ENCODE peak calls at places on chromosomes 7 and 10, in seven cellular contexts. G, J, B, M, N, R and V are unnamed samples.

GRCh38 chr10:4243651-4244050 is 458.6 kb upstream of the KLF6 start:
- DNase-seq in G (no peak), J (no peak), B (no peak), M (no peak), N (no peak), R (no peak), V (no peak)

GRCh38 chr7:34845666-34846361 is 187.8 kb downstream of the NPSR1 start:
- DNase-seq in G (no peak), J (no peak), B (no peak), M (peak), N (no peak), R (no peak), V (no peak)

GRCh38 chr10:98587156-98587555 is 140.4 kb upstream of the HPS1 start:
- DNase-seq in G (no peak), J (no peak), B (no peak), M (no peak), N (no peak), R (no peak), V (no peak)

GRCh38 chr7:7103343-7104313 is 78.7 kb upstream of the C1GALT1 start:
- DNase-seq in G (peak), J (peak), B (no peak), M (peak), N (peak), R (peak), V (peak)

GRCh38 chr7:42373285-42373684 is 136.3 kb upstream of the GLI3 start:
- DNase-seq in G (no peak), J (no peak), B (no peak), M (no peak), N (no peak), R (no peak), V (no peak)

GRCh38 chr7:55124989-55125875 is 106.4 kb downstream of the EGFR start:
- DNase-seq in G (no peak), J (no peak), B (no peak), M (peak), N (no peak), R (no peak), V (peak)

GRCh38 chr7:157610671-157611295 is 274.0 kb downstream of the DNAJB6 start:
- DNase-seq in G (no peak), J (no peak), B (no peak), M (no peak), N (no peak), R (no peak), V (no peak)

GRCh38 chr7:102273749-102274712 is 12.6 kb upstream of the SH2B2 start:
- DNase-seq in G (no peak), J (peak), B (no peak), M (peak), N (no peak), R (no peak), V (no peak)

GRCh38 chr7:76338298-76339084 is 20.3 kb downstream of the YWHAG start:
- DNase-seq in G (no peak), J (no peak), B (no peak), M (no peak), N (no peak), R (no peak), V (no peak)

GRCh38 chr10:79264942-79265341 is 82.3 kb upstream of the PPIF start:
- DNase-seq in G (no peak), J (no peak), B (no peak), M (no peak), N (no peak), R (no peak), V (no peak)

GRCh38 chr10:49407552-49408137 is 11.8 kb upstream of the DRGX start:
- DNase-seq in G (peak), J (peak), B (peak), M (peak), N (no peak), R (peak), V (peak)

GRCh38 chr7:100567751-100568175 is 5.9 kb downstream of the SAP25 start:
- DNase-seq in G (no peak), J (no peak), B (no peak), M (peak), N (no peak), R (no peak), V (peak)

GRCh38 chr10:72503241-72503640 is 122.6 kb downstream of the MICU1 start:
- DNase-seq in G (no peak), J (no peak), B (no peak), M (no peak), N (no peak), R (no peak), V (no peak)

GRCh38 chr7:49001610-49002033 is 77.3 kb downstream of the CDC14C start:
- DNase-seq in G (no peak), J (peak), B (peak), M (peak), N (peak), R (peak), V (peak)

GRCh38 chr7:155961241-155962190 is 149.3 kb upstream of the SHH start:
- DNase-seq in G (no peak), J (no peak), B (peak), M (peak), N (no peak), R (no peak), V (no peak)

GRCh38 chr7:122884186-122884585 is 2.1 kb downstream of the CADPS2 start:
- DNase-seq in G (no peak), J (no peak), B (no peak), M (no peak), N (no peak), R (no peak), V (no peak)

GRCh38 chr10:46516660-46517416 is 39.6 kb downstream of the GPRIN2 start:
- DNase-seq in G (no peak), J (no peak), B (peak), M (no peak), N (no peak), R (no peak), V (no peak)

GRCh38 chr7:12729112-12729511 is 41.7 kb downstream of the ARL4A start:
- DNase-seq in G (no peak), J (peak), B (peak), M (peak), N (no peak), R (no peak), V (peak)
- TF ChIP-seq TAF1 in G (no peak), J (peak), B (peak), M (no peak), N (no peak), R (no peak), V (no peak)

DNA sequence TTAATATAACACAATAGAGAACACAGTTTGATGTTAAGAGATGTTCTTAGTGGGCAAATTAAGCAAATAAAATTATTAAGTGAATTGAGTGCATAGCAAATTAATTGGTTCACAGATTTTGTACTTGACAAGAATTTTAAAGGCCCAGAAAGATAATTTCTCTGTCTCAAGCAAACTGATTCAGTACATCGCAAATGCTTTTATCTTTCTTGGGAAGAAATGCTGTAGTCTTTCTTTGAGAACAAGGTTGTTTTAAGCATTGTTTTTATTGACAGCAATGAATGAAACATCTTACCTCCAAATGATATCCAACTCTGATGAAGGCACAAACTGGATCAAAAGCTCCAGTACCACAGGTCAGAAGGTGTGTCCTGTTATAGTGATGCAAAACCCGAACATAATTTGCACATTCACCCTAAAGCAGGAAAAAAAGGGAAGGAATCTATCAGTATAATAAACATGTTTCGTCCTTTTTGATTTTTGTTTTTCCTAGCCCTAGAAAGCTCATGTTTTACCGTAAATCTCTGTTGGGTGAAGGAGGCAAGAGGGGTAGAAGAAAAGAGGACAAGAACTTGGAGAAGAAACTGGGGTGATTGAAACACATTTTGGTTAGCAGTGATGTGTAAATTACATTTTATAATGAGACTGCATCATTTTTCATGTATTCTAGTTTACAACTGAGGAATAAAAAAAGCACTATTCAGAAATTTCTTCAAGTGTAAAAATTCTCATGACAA is 182.6 kb downstream of the SEMA3E start:
- DNase-seq in G (no peak), J (no peak), B (no peak), M (no peak), N (no peak), R (no peak), V (no peak)
- TF ChIP-seq TAF1 in G (no peak), J (no peak), B (no peak), M (no peak), N (no peak), R (no peak), V (no peak)

DNA sequence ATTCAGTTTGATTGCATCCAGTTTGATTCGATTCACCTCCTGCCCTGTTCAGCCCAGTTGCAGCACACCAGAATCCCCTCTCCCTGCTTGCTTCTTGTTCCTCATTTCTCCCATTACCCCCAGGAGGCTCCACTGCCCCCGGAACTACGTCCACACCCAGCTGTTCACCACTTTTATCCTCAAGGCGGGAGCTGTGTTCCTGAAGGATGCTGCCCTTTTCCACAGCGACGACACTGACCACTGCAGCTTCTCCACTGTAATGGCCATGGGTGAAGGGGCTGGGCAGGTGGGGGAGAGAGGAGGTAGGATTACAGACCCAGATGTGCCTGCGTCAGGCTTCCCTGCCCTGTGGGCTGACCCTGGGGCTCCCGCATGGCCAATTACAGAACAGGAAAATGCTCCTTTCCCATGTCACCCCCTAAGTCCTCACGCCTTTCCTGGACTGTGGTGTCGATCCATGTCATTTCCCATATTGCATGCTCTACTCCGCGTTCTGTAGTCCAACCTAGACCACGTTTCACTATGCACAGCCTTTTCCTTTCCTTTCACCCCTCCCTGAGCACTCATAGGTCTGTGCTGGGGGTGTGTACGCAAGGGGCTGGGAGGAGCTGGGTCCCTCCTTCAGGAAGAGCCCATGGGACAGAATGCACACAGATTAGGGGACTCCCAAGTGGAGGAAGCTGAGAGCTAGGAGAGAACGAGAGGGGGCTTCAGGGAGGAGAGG is 8.2 kb downstream of the GHRHR start:
- DNase-seq in G (no peak), J (no peak), B (no peak), M (no peak), N (no peak), R (no peak), V (peak)
- TF ChIP-seq TAF1 in G (no peak), J (no peak), B (no peak), M (no peak), N (no peak), R (no peak), V (no peak)

GRCh38 chr10:27771231-27771630 is 25.6 kb upstream of the MKX start:
- DNase-seq in G (no peak), J (no peak), B (no peak), M (no peak), N (no peak), R (no peak), V (no peak)
- TF ChIP-seq TAF1 in G (no peak), J (no peak), B (no peak), M (no peak), N (no peak), R (no peak), V (no peak)

GRCh38 chr7:39510738-39511372 is 55.3 kb upstream of the YAE1 start:
- DNase-seq in G (no peak), J (no peak), B (no peak), M (no peak), N (no peak), R (no peak), V (no peak)
- TF ChIP-seq TAF1 in G (no peak), J (no peak), B (no peak), M (no peak), N (no peak), R (no peak), V (no peak)

GRCh38 chr7:87234949-87235348 is 15.4 kb upstream of the TMEM243 start:
- DNase-seq in G (no peak), J (no peak), B (no peak), M (no peak), N (no peak), R (no peak), V (no peak)

GRCh38 chr7:87226495-87226894 is 7.0 kb upstream of the TMEM243 start:
- DNase-seq in G (no peak), J (no peak), B (no peak), M (no peak), N (no peak), R (no peak), V (no peak)

GRCh38 chr7:87231243-87231642 is 11.7 kb upstream of the TMEM243 start:
- DNase-seq in G (no peak), J (no peak), B (no peak), M (no peak), N (no peak), R (no peak), V (peak)

GRCh38 chr7:87231715-87232114 is 12.2 kb upstream of the TMEM243 start:
- DNase-seq in G (no peak), J (no peak), B (no peak), M (no peak), N (no peak), R (no peak), V (no peak)
- TF ChIP-seq TAF1 in G (no peak), J (no peak), B (no peak), M (no peak), N (no peak), R (no peak), V (no peak)

GRCh38 chr7:30511973-30512662 is 7.5 kb upstream of the GGCT start:
- DNase-seq in G (no peak), J (no peak), B (no peak), M (no peak), N (no peak), R (no peak), V (no peak)
- TF ChIP-seq TAF1 in G (no peak), J (no peak), B (no peak), M (no peak), N (no peak), R (no peak), V (no peak)

DNA sequence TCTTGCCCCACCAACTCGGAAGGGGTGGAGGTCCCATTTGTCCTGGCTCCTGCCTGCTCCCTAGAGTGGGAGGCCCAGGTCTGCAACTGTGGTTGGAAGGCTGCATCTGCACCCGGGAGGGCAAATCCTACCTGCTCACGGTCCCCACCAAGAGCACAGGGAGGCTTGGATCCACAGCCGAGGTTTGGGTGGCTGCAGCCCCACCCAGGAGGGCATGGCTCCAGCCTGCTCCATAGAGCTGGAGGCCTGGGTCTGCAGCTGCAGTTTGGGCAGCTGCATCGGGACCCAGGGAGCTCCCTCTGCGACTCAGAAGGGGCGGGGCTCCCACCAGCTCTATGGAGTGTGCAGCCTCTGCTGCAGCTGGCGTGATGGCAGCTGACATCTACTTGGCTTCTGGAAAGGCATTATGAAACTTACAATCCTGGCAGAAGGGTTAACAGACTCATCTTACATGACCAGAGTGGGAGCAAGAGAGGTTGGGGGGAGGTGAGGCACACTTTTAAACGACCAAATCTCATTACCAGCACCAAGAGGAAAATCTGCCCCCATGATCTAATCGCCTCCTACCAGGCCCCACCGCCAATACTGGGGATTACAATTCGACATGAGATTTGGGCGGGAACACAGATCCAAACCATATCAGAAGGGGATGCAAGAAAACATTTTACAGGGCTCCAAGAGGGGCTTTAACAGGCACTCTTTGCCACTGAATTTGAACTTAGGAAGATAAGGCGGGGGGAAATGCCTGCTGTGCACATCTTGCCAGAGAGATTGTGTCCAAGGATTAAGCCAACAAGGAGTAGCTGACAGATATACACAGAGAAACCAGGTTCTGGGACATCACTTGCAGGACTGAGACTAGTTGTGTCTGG is 8.2 kb upstream of the BLVRA start:
- DNase-seq in G (no peak), J (no peak), B (peak), M (no peak), N (no peak), R (no peak), V (no peak)
- TF ChIP-seq TAF1 in G (no peak), J (no peak), B (no peak), M (no peak), N (no peak), R (no peak), V (no peak)

GRCh38 chr10:14163374-14164125 is 167.2 kb downstream of the FRMD4A start:
- DNase-seq in G (no peak), J (no peak), B (no peak), M (no peak), N (no peak), R (no peak), V (no peak)
- TF ChIP-seq TAF1 in G (no peak), J (no peak), B (no peak), M (no peak), N (no peak), R (no peak), V (no peak)

DNA sequence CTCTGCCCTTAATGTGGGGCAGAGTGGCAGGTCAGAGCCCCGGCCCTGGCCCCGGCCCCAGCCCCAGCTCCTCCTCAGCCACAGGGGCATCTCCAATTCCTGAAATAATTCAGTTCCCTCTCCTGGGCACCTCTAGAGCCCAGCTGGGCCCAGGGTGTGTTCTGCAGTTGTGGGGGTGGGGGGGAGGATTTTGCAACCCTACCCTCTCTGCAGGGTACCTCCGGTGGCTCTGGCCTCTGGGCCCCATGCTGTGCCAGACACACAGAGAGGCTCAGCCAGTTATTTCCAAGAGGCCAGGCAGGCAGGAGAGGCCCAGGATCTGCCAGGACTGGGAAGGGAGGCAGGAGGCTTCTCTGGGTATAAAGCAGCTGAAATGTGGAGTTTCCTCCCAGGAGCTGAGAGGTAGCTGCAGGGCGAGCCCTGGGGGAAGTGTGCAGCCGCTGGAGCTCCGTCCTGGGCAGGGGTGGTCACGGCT is 47.9 kb downstream of the PWWP2B start:
- DNase-seq in G (no peak), J (no peak), B (no peak), M (no peak), N (no peak), R (no peak), V (no peak)
- TF ChIP-seq TAF1 in G (no peak), J (no peak), B (no peak), M (no peak), N (no peak), R (no peak), V (no peak)